ENCODE peak calls at places on chromosomes 16 and 17, in six cellular contexts. U is heart right ventricle, H is right lobe of liver, I is neural progenitor cell, K is esophagus squamous epithelium, Y is cardiac muscle cell. J is an unnamed sample.

GRCh38 chr17:42744283-42744805 is 496 bp downstream of the EZH1 start:
- DNase-seq in Y (peak), U (peak), I (no peak), H (peak), K (no peak), J (peak)

GRCh38 chr17:10875984-10876555 is 38.2 kb upstream of the PIRT start:
- DNase-seq in U (peak), I (peak), Y (peak), K (no peak), H (no peak), J (peak)

GRCh38 chr16:426115-426905 is 861 bp downstream of the RAB11FIP3 start:
- DNase-seq in I (peak), K (no peak), U (peak), Y (no peak), H (no peak), J (peak)

GRCh38 chr16:89410794-89411309 is 79.5 kb downstream of the ANKRD11 start:
- DNase-seq in Y (peak), I (no peak), U (peak), K (no peak), H (peak), J (peak)

GRCh38 chr16:69188716-69189115 is 1.8 kb downstream of the SNTB2 start:
- DNase-seq in I (peak), H (no peak), K (no peak), Y (peak), U (no peak), J (no peak)

GRCh38 chr17:68682913-68683312 is 81.7 kb upstream of the FAM20A start:
- DNase-seq in I (no peak), Y (no peak), U (no peak), K (no peak), H (no peak), J (no peak)

GRCh38 chr16:50305441-50306061 is 39.2 kb downstream of the ADCY7 start:
- DNase-seq in K (no peak), U (no peak), H (no peak), I (no peak), Y (no peak), J (no peak)

GRCh38 chr17:7591596-7591995 is 1.7 kb upstream of the SOX15 start:
- DNase-seq in I (no peak), H (no peak), Y (no peak), U (no peak), K (no peak), J (no peak)

GRCh38 chr17:62724398-62725146 is 83.5 kb downstream of the MARCHF10 start:
- DNase-seq in Y (no peak), H (no peak), K (no peak), U (no peak), I (no peak), J (peak)

GRCh38 chr16:11824362-11824761 is 27.0 kb downstream of the RSL1D1 start:
- DNase-seq in H (peak), I (no peak), Y (peak), U (peak), K (no peak), J (no peak)

GRCh38 chr17:21042434-21043295 is at the start of gene USP22:
- DNase-seq in Y (no peak), K (no peak), I (peak), U (no peak), H (no peak), J (peak)

GRCh38 chr16:1125471-1125870 is 27.4 kb upstream of the CACNA1H start:
- DNase-seq in Y (peak), U (no peak), H (no peak), K (no peak), I (peak), J (peak)

GRCh38 chr17:38751803-38752118 is 780 bp upstream of the PSMB3 start:
- DNase-seq in Y (peak), H (peak), K (no peak), I (peak), U (peak), J (peak)

GRCh38 chr17:59756236-59756818 is 48.9 kb downstream of the VMP1 start:
- DNase-seq in I (no peak), U (no peak), K (no peak), H (no peak), Y (peak), J (peak)

GRCh38 chr17:19928299-19928698 is 49.3 kb downstream of the AKAP10 start:
- DNase-seq in U (no peak), H (no peak), Y (peak), K (no peak), I (no peak), J (no peak)

GRCh38 chr16:12158428-12158827 is 181.9 kb downstream of the SNX29 start:
- DNase-seq in K (no peak), U (no peak), H (no peak), Y (peak), I (no peak), J (peak)

GRCh38 chr16:56669840-56670639 is 426 bp downstream of the MT1H start:
- DNase-seq in Y (no peak), U (no peak), I (no peak), H (peak), K (no peak), J (no peak)

GRCh38 chr16:89330177-89330856 is 112.8 kb downstream of the ZNF778 start:
- DNase-seq in H (peak), K (no peak), I (no peak), U (no peak), Y (peak), J (peak)

GRCh38 chr16:67015317-67015731 is 13.6 kb upstream of the CBFB start:
- DNase-seq in H (peak), U (no peak), I (no peak), K (no peak), Y (no peak), J (no peak)

GRCh38 chr17:15279011-15279477 is 13.9 kb upstream of the PMP22 start:
- DNase-seq in Y (no peak), H (no peak), I (no peak), K (no peak), U (no peak), J (peak)

GRCh38 chr17:74213897-74214386 is 571 bp downstream of the TTYH2 start:
- DNase-seq in Y (no peak), U (peak), H (no peak), I (peak), K (no peak), J (no peak)

GRCh38 chr17:28843810-28844137 is 1.2 kb upstream of the FAM222B start:
- DNase-seq in I (no peak), K (no peak), U (no peak), Y (no peak), H (no peak), J (no peak)

GRCh38 chr17:21209511-21210175 is 4.3 kb downstream of the TMEM11 start:
- DNase-seq in Y (no peak), U (peak), K (no peak), I (no peak), H (no peak), J (no peak)

GRCh38 chr16:3098459-3099394 is at the start of gene ZSCAN10:
- DNase-seq in H (no peak), Y (no peak), U (no peak), I (peak), K (no peak), J (no peak)

GRCh38 chr17:31378638-31379037 is 12.8 kb upstream of the RAB11FIP4 start:
- DNase-seq in H (no peak), Y (no peak), I (peak), K (no peak), U (no peak), J (no peak)

GRCh38 chr17:10875411-10875810 is 37.5 kb upstream of the PIRT start:
- DNase-seq in Y (peak), K (no peak), H (no peak), U (no peak), I (peak), J (peak)

GRCh38 chr16:9297437-9298113 is 206.1 kb downstream of the HAPSTR1 start:
- DNase-seq in Y (no peak), K (no peak), I (peak), H (peak), U (peak), J (no peak)

GRCh38 chr17:335691-336090 is 16.9 kb downstream of the RPH3AL start:
- DNase-seq in H (peak), Y (no peak), K (no peak), I (peak), U (no peak), J (no peak)

GRCh38 chr16:15811778-15812750 is 44.8 kb downstream of the MYH11 start:
- DNase-seq in H (no peak), Y (peak), U (no peak), I (peak), K (no peak), J (peak)

GRCh38 chr17:9090641-9091096 is 69.4 kb downstream of the NTN1 start:
- DNase-seq in I (no peak), U (peak), K (no peak), H (no peak), Y (no peak), J (no peak)

GRCh38 chr17:7214300-7215135 is 5.1 kb downstream of the DLG4 start:
- DNase-seq in H (peak), I (peak), Y (peak), K (peak), U (peak), J (peak)

GRCh38 chr16:75616541-75617010 is 6.5 kb downstream of the ADAT1 start:
- DNase-seq in I (no peak), Y (no peak), U (no peak), K (no peak), H (no peak), J (no peak)

GRCh38 chr17:5437721-5438317 is 1.1 kb downstream of the C1QBP start:
- DNase-seq in K (no peak), U (no peak), H (no peak), I (no peak), Y (no peak), J (peak)

GRCh38 chr17:51869387-51869786 is 289.1 kb downstream of the CA10 start:
- DNase-seq in U (no peak), K (no peak), Y (peak), I (peak), H (no peak), J (peak)

GRCh38 chr17:67647482-67647881 is 70.3 kb upstream of the NOL11 start:
- DNase-seq in K (no peak), H (no peak), U (no peak), Y (no peak), I (no peak), J (no peak)

GRCh38 chr17:67386965-67387551 is 10.0 kb downstream of the PITPNC1 start:
- DNase-seq in Y (peak), U (peak), I (peak), K (no peak), H (no peak), J (no peak)

GRCh38 chr17:58626905-58627304 is 64.9 kb downstream of the TEX14 start:
- DNase-seq in I (no peak), U (no peak), Y (no peak), K (no peak), H (no peak), J (no peak)

DNA sequence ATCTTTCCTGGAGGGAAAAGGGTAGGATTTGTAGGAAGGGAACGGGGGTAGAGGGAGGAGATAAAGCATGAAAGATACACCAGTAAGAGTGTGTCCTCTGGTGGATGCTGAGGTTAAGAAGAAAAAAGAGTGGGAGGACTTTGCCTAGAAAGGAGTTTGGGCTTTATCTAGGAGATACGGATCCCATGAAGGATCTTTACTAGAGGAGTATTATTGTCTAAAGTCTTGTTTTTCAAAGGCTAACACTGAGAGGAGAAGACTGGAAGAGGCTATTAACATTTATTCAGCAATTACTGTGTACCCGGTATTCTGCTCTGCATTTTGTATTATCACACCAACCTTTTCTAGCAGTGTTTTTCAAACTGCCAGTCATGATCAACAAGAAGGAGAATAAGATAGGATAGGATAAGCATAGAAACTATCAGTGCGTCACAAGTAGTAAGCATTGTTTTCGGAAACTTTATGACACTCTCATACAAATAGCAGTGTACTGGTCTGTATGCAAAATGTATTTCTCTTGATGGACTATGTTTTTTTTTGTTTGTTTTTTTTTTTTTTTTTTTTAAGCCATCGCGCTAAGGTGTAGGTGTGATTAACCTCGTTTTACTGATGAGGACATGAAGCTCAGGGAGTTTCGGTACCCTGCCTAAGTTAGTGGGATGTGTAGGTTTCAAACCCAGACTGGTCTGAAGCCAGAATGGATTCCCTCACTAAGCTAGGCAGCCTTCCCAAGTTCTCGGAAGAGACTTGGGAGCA is 1.4 kb upstream of the SP2 start:
- DNase-seq in H (no peak), I (no peak), Y (no peak), U (no peak), K (no peak), J (no peak)
- TF ChIP-seq CTCF in H (no peak), I (no peak), Y (no peak), U (no peak), K (no peak), J (no peak)

DNA sequence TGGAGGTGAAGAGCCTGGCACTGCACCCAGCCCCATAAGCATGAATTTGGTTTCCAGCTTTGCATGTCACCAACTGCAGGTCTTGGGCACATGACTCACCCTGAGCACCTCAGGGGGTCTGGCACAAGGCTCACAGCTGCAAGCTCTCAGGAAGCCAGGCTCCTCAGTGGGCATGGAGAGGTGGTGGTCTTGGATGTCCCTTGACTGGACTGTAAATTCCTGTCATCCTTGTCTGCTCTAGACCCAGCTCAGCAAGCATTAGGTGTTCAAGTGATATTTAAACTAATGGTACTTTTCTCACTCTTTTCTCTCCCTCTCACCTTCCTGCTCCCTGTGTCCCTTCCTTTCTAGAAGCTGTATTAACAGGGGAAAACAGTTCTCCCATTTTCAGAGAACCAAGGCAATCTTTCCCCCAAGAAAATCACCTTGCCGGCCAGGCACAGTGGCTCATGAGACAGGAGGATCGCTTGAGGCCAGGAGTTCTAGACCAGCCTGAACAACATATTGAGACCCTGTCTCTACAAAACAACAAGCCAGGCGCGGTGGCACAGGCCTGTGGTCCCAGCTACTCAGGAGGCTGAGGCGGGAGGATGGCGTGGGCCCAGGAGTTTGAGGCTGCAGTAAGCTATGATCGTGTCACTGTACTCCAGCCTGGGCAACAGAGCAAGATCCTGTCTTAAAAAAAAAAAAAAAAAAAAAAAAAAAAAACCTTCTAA is 5.1 kb upstream of the KIFC3 start:
- DNase-seq in H (no peak), K (no peak), Y (no peak), I (no peak), U (no peak), J (no peak)
- H3K27ac ChIP-seq in H (no peak), K (peak), Y (no peak), I (no peak), U (peak), J (peak)

GRCh38 chr16:29315916-29316517 is 90.5 kb downstream of the NPIPB11 start:
- DNase-seq in Y (no peak), I (peak), K (no peak), U (no peak), H (no peak), J (no peak)
- TF ChIP-seq CTCF in Y (no peak), I (peak), K (no peak), U (peak), H (no peak), J (no peak)

DNA sequence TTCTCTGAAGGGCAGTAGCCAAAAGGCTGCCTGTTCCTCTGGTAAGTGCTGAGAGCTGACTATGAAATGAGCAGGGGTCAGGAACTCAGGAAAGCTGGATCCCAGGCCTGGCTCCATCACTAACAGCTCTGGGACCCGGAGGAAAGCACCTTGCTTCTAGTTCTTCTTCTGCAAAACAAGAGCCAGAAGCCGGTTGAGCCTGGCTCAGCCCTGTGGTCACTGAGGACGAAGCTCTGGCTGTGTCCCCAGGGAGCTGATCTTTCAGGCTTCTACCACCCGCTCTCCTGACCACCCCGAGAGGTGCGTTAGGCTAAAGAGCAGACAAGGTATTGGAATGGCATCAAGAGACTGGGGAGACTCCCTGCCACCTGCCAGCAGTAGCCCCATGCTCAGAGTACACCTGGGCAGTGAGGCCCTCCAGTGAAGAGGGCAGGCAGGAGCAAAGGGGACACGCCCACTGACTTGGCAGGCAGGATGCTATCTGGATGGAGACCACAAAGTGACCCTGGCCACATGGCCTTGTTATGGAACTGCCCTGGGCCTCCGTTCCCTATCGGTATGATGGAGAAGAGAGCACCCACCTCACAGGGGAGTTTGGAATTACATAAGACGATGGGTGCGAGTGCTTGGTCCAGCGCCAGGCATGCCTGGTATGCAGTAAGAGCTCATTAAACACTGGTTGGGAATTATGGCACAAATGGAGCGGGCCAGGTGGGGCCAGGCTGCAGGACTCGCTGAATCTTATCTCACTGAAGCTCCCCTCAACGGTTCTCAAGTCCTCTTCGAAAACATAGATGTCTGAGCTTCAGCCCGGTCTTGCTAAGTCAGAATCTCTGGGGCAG is 61.4 kb downstream of the COG7 start:
- DNase-seq in Y (no peak), K (no peak), U (no peak), H (peak), I (no peak), J (no peak)
- H3K27ac ChIP-seq in Y (no peak), K (peak), U (no peak), H (no peak), I (no peak), J (peak)

GRCh38 chr16:29841631-29842030 is 21.4 kb downstream of the MVP start:
- DNase-seq in Y (no peak), K (no peak), H (no peak), U (no peak), I (no peak), J (no peak)

GRCh38 chr16:29840240-29840639 is 20.0 kb downstream of the MVP start:
- DNase-seq in Y (no peak), K (no peak), U (no peak), I (no peak), H (no peak), J (no peak)

GRCh38 chr16:29844575-29845331 is 18.3 kb downstream of the CDIPT start:
- DNase-seq in Y (peak), H (no peak), K (no peak), U (no peak), I (no peak), J (no peak)

GRCh38 chr16:29843942-29844341 is 19.1 kb downstream of the CDIPT start:
- DNase-seq in Y (no peak), K (no peak), H (no peak), I (no peak), U (no peak), J (no peak)

DNA sequence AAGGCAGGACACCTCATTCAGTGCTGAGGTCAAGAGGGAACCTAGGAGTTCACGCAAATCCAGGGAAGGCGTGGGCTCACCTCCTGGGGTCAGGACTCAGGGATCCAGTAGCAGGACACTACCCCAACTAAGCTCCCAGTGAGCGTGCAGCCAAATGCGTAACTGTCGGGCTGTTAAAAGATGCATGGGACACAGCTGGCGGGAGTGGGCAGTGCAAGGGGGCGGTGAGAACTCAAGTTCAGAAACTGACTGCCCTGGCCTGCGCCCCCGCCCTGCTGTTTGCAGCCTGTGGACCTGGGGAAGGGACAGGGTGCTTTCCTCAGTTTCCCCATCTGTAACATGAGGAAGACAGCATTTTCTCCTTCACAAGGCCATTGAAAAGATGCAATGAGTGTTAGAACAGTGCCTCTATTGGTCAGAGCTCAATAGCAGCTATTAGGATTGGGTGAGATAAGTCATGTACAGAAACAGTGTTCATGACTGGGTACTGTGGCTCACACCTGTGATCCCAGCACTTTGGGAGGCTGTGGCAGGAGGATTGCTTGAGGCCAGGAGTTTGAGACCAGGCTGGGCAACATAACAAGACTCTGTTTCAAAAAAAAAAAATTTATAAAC is 20.2 kb downstream of the CDIPT start:
- DNase-seq in K (no peak), H (no peak), Y (no peak), I (no peak), U (no peak), J (no peak)
- TF ChIP-seq CTCF in K (no peak), H (peak), Y (no peak), I (no peak), U (no peak), J (no peak)

DNA sequence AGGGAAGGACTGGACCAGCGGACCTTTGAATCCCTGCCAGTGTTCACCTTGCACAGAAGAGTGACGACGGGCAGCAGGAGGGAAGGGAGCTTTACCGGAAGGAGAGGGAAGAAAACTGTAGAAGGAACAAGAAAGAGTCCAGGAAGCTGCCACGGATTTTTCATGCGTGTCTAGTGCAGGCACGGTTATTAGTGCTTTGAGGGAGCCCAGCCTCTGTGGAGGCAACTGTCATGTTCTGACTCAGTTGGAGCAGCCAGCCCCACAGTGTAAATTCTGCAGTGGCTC is 6.4 kb upstream of the HOXB13 start:
- DNase-seq in H (no peak), U (no peak), I (no peak), K (no peak), Y (no peak), J (no peak)
- H3K27ac ChIP-seq in H (no peak), U (no peak), I (no peak), K (no peak), Y (no peak), J (no peak)

GRCh38 chr16:83068686-83069085 is 441.9 kb downstream of the CDH13 start:
- DNase-seq in U (no peak), I (no peak), H (no peak), K (no peak), Y (peak), J (no peak)
- TF ChIP-seq CTCF in U (peak), I (no peak), H (peak), K (no peak), Y (peak), J (no peak)

J was measured in RWPE1.